ENCODE peak calls at places on chromosomes 7 and 10, in seven cellular contexts. J is cardiac fibroblast, W is type B pancreatic cell, A is H1, G is GM20000, T is progenitor cell of endocrine pancreas, L is transverse colon. B is an unnamed sample.

GRCh38 chr10:6089334-6090219 is 743 bp downstream of the RBM17 start:
- DNase-seq in L (peak; percentile 25), W (peak; percentile 74), T (peak; percentile 43), A (no peak), G (no peak), J (peak; percentile 22), B (peak; percentile 47)

GRCh38 chr10:77037735-77038411 is 599.7 kb downstream of the KCNMA1 start:
- DNase-seq in A (no peak), W (no peak), G (no peak), T (no peak), L (no peak), J (no peak), B (no peak)

GRCh38 chr7:7565746-7566650 is 686 bp upstream of the MIOS start:
- DNase-seq in T (no peak), W (no peak), A (no peak), L (peak; percentile 25), J (no peak), G (no peak), B (no peak)

GRCh38 chr7:39621784-39622411 is 1.5 kb upstream of the RALA start:
- DNase-seq in G (peak; percentile 59), L (no peak), A (no peak), T (no peak), W (no peak), J (no peak), B (no peak)

GRCh38 chr7:20786049-20786412 is 655 bp downstream of the SP8 start:
- DNase-seq in G (no peak), A (no peak), L (no peak), T (no peak), W (no peak), J (no peak), B (no peak)

GRCh38 chr10:78301891-78302738 is 268.5 kb downstream of the RPS24 start:
- DNase-seq in G (peak; percentile 20), J (no peak), T (no peak), L (no peak), A (no peak), W (peak; percentile 49), B (no peak)

GRCh38 chr10:86733260-86733671 is 23.2 kb upstream of the BMPR1A start:
- DNase-seq in T (no peak), W (no peak), J (peak; percentile 53), L (peak; percentile 40), G (no peak), A (no peak), B (no peak)

GRCh38 chr10:119466655-119467054 is 75.9 kb downstream of the RGS10 start:
- DNase-seq in W (no peak), J (no peak), A (no peak), G (no peak), L (no peak), T (no peak), B (no peak)

GRCh38 chr10:10977978-10978377 is 39.7 kb upstream of the CELF2 start:
- DNase-seq in A (no peak), G (no peak), W (no peak), L (no peak), T (no peak), J (peak; percentile 7), B (no peak)

GRCh38 chr7:101538596-101539459 is 90.3 kb downstream of the MYL10 start:
- DNase-seq in J (peak; percentile 52), T (peak; percentile 67), A (peak; percentile 21), W (peak; percentile 84), G (peak; percentile 76), L (peak; percentile 62), B (peak; percentile 83)

GRCh38 chr10:91590142-91590903 is 42.5 kb downstream of the PPP1R3C start:
- DNase-seq in J (peak; percentile 96), T (no peak), L (peak; percentile 25), G (no peak), A (no peak), W (no peak), B (no peak)

GRCh38 chr10:116274141-116274861 is 1.3 kb upstream of the GFRA1 start:
- DNase-seq in J (no peak), G (peak; percentile 26), A (no peak), L (no peak), W (no peak), T (peak; percentile 14), B (peak; percentile 79)

GRCh38 chr7:105224884-105225651 is 163.7 kb downstream of the SRPK2 start:
- DNase-seq in T (no peak), J (peak; percentile 85), G (peak; percentile 45), L (no peak), W (no peak), A (no peak), B (no peak)

GRCh38 chr7:94423865-94424264 is 29.2 kb downstream of the COL1A2 start:
- DNase-seq in J (peak; percentile 59), W (no peak), G (no peak), A (no peak), L (no peak), T (no peak), B (no peak)

GRCh38 chr7:125670926-125671572 is 741.4 kb upstream of the POT1 start:
- DNase-seq in G (no peak), J (peak; percentile 58), W (no peak), A (no peak), T (no peak), L (no peak), B (no peak)

GRCh38 chr10:5355762-5356478 is 8.8 kb upstream of the UCN3 start:
- DNase-seq in L (no peak), G (no peak), A (no peak), T (no peak), W (no peak), J (no peak), B (no peak)

GRCh38 chr7:116166167-116166566 is 44.2 kb upstream of the TES start:
- DNase-seq in W (no peak), A (no peak), J (no peak), G (no peak), T (no peak), L (no peak), B (no peak)

GRCh38 chr10:60517805-60518204 is 128.1 kb upstream of the ANK3 start:
- DNase-seq in J (no peak), A (no peak), T (no peak), W (no peak), G (no peak), L (no peak), B (no peak)

GRCh38 chr10:100670828-100671479 is 74.4 kb upstream of the PAX2 start:
- DNase-seq in W (no peak), G (peak; percentile 92), T (peak; percentile 49), J (peak; percentile 5), L (peak; percentile 27), A (no peak), B (peak; percentile 73)

GRCh38 chr7:104950754-104951153 is 63.3 kb upstream of the KMT2E start:
- DNase-seq in G (no peak), L (no peak), W (no peak), A (no peak), J (peak; percentile 68), T (no peak), B (no peak)

GRCh38 chr10:46282460-46283216 is 4.2 kb upstream of the ANTXRL start:
- DNase-seq in J (peak; percentile 82), W (peak; percentile 77), L (peak; percentile 81), A (no peak), T (peak; percentile 41), G (peak; percentile 65), B (peak; percentile 65)

GRCh38 chr10:113264333-113265131 is 288.3 kb upstream of the HABP2 start:
- DNase-seq in A (no peak), G (no peak), J (no peak), L (no peak), W (no peak), T (peak; percentile 20), B (no peak)

GRCh38 chr10:122285506-122286444 is 14.7 kb downstream of the BTBD16 start:
- DNase-seq in J (no peak), T (no peak), W (no peak), G (no peak), A (no peak), L (no peak), B (no peak)

GRCh38 chr10:129193148-129193547 is 273.9 kb upstream of the MGMT start:
- DNase-seq in J (peak; percentile 34), G (no peak), T (no peak), L (no peak), W (no peak), A (peak; percentile 5), B (no peak)

GRCh38 chr7:30935569-30935877 is 23.9 kb downstream of the AQP1 start:
- DNase-seq in T (no peak), W (no peak), L (no peak), G (no peak), A (no peak), J (no peak), B (no peak)

DNA sequence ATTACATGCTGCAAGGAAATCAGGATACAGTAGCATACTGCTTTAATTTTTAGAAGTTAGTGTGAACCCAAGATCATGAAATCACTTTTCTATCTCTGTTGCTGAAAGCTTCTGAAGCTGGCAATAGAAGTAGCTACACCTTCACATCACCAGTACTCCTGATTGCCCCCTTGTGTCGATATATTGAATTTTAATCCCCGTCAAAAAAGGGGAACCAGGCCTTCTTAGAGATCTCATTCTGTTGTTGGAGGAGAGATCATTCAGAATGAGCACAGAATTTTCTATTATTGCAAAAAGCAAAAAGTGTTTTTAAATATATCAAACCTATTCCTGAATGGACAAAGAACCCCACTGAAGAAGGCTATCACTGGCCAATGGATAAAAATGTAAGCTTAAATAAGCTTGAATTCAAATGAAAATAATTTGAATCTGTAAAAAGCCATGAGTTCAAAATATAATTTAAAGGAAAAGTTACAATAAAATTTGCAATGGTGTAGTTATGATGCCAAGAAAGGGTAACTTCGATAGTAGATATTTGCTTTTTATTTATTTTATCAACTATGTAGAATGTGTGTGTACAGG is 39.7 kb upstream of the TEX47 start:
- DNase-seq in L (no peak), A (peak; percentile 3), G (peak; percentile 41), W (no peak), T (no peak), J (peak; percentile 10), B (no peak)
- TF ChIP-seq CTCF in L (peak; percentile 29), A (peak; percentile 55), G (peak; percentile 30), W (peak; percentile 76), T (peak; percentile 64), J (peak; percentile 26), B (peak; percentile 70)

GRCh38 chr7:16657656-16658279 is 11.8 kb downstream of the BZW2 start:
- DNase-seq in W (no peak), J (peak; percentile 87), L (peak; percentile 21), G (no peak), A (no peak), T (no peak), B (peak; percentile 43)
- TF ChIP-seq CTCF in W (peak; percentile 50), J (peak; percentile 56), L (no peak), G (no peak), A (no peak), T (no peak), B (no peak)

DNA sequence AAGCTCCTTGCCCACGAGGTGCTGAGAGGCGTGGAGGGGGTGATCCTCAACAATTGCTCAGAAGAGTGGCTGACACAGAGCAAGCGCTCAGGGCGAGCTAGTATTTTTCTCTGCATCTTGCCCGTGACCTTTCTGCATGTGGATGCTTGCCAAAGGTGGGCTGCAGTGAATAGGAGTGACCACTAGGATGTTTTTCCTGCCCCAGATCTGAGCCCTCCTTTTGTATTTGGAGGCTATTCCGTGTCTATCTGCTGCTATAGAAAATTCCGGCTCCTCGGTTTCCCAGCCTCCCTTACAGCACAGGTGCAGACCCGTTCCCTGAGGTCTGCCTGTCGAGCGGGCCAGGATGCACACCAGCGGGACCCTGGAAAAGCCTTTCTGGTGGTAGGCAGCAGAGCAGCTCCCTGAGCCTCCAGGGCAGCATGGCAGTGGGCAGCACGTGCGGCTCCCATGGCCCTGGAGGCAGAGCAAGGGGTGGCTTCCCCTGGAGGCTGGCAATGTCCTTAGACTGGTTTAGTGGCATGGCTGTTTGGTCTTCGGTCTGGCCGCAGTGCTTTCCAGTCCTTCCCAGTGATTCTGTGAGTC is 145.1 kb upstream of the PCBD1 start:
- DNase-seq in L (no peak), A (no peak), G (no peak), J (no peak), T (no peak), W (no peak), B (no peak)
- TF ChIP-seq CTCF in L (no peak), A (peak; percentile 61), G (no peak), J (peak; percentile 7), T (peak; percentile 36), W (peak; percentile 56), B (peak; percentile 62)

GRCh38 chr10:28343252-28343651 is 40.4 kb upstream of the MPP7 start:
- DNase-seq in A (no peak), L (no peak), G (no peak), W (no peak), J (no peak), T (no peak), B (no peak)
- TF ChIP-seq CTCF in A (no peak), L (no peak), G (no peak), W (no peak), J (no peak), T (no peak), B (no peak)

B was measured in glutamatergic neuron.